ENCODE peak calls at places on chromosomes 6 and 20, in seven cellular contexts. O is stomach, E is GM23338, N is upper lobe of left lung, Z is H1, X is vagina, G is GM12878. F is an unnamed sample.
A peak's percentile ranks its signal among the peaks of the same experiment; 100 is the strongest.

GRCh38 chr20:35333606-35334005 is 41.4 kb upstream of the FAM83C start:
- DNase-seq in X (no peak), O (no peak), G (no peak), E (no peak), N (no peak), Z (no peak), F (no peak)

GRCh38 chr20:33773412-33774089 is 37.6 kb upstream of the CHMP4B start:
- DNase-seq in N (no peak), E (no peak), G (peak; percentile 85), O (no peak), Z (no peak), X (no peak), F (no peak)

GRCh38 chr6:34709386-34709785 is 12.8 kb upstream of the ILRUN start:
- DNase-seq in N (peak; percentile 26), O (peak; percentile 82), G (no peak), X (no peak), E (no peak), Z (no peak), F (peak; percentile 20)

GRCh38 chr20:31870703-31871601 is 518 bp downstream of the TTLL9 start:
- DNase-seq in X (no peak), E (peak; percentile 53), G (no peak), Z (peak; percentile 48), O (peak; percentile 35), N (no peak), F (peak; percentile 30)

GRCh38 chr6:129592516-129593232 is 117.3 kb downstream of the ARHGAP18 start:
- DNase-seq in O (no peak), X (no peak), G (no peak), Z (no peak), N (no peak), E (no peak), F (no peak)

GRCh38 chr6:89310929-89311328 is 4.2 kb downstream of the GABRR2 start:
- DNase-seq in O (no peak), Z (no peak), X (no peak), G (no peak), N (no peak), E (no peak), F (no peak)

GRCh38 chr6:18585032-18585573 is 198.0 kb downstream of the RNF144B start:
- DNase-seq in Z (no peak), X (no peak), N (peak; percentile 67), E (no peak), O (no peak), G (no peak), F (peak; percentile 60)

GRCh38 chr6:97669191-97669651 is 386.2 kb upstream of the MMS22L start:
- DNase-seq in Z (peak; percentile 47), E (peak; percentile 47), X (no peak), N (no peak), O (no peak), G (peak; percentile 74), F (no peak)

GRCh38 chr6:1747531-1747930 is 137.8 kb downstream of the FOXC1 start:
- DNase-seq in G (no peak), O (no peak), N (no peak), X (no peak), Z (no peak), E (no peak), F (no peak)

GRCh38 chr6:13548500-13549210 is 25.7 kb upstream of the SIRT5 start:
- DNase-seq in N (no peak), O (no peak), G (no peak), X (no peak), Z (no peak), E (peak; percentile 52), F (no peak)

GRCh38 chr20:58875541-58876134 is 23.1 kb downstream of the GNAS start:
- DNase-seq in E (no peak), N (no peak), Z (no peak), G (no peak), X (peak; percentile 42), O (no peak), F (no peak)

GRCh38 chr20:20227013-20227571 is 140.8 kb upstream of the INSM1 start:
- DNase-seq in O (no peak), G (no peak), X (no peak), E (no peak), N (no peak), Z (no peak), F (no peak)

GRCh38 chr6:759729-760128 is 66.8 kb upstream of the EXOC2 start:
- DNase-seq in N (no peak), O (no peak), G (no peak), E (no peak), Z (no peak), X (no peak), F (no peak)

GRCh38 chr6:88220493-88220892 is 54.3 kb upstream of the CNR1 start:
- DNase-seq in X (no peak), O (no peak), N (no peak), Z (no peak), G (no peak), E (peak; percentile 60), F (no peak)

GRCh38 chr6:1485678-1486077 is 96.3 kb downstream of the FOXF2 start:
- DNase-seq in X (no peak), G (no peak), E (no peak), N (no peak), Z (no peak), O (no peak), F (no peak)

GRCh38 chr6:20542927-20543602 is 8.8 kb downstream of the CDKAL1 start:
- DNase-seq in Z (no peak), O (no peak), X (no peak), G (peak; percentile 85), E (no peak), N (no peak), F (no peak)

GRCh38 chr6:15606347-15606746 is 56.5 kb downstream of the DTNBP1 start:
- DNase-seq in Z (no peak), X (no peak), N (no peak), G (no peak), E (no peak), O (no peak), F (no peak)

GRCh38 chr20:371755-372542 is 8.6 kb upstream of the TRIB3 start:
- DNase-seq in X (no peak), N (peak; percentile 97), G (no peak), Z (no peak), O (peak; percentile 71), E (no peak), F (peak; percentile 59)

GRCh38 chr6:18155273-18155863 is at the start of gene KDM1B:
- DNase-seq in N (no peak), G (peak; percentile 86), E (peak; percentile 99), O (peak; percentile 99), X (no peak), Z (no peak), F (peak; percentile 99)

GRCh38 chr6:165574770-165575549 is 88.1 kb downstream of the PDE10A start:
- DNase-seq in O (no peak), N (no peak), G (no peak), X (no peak), E (no peak), Z (no peak), F (no peak)

DNA sequence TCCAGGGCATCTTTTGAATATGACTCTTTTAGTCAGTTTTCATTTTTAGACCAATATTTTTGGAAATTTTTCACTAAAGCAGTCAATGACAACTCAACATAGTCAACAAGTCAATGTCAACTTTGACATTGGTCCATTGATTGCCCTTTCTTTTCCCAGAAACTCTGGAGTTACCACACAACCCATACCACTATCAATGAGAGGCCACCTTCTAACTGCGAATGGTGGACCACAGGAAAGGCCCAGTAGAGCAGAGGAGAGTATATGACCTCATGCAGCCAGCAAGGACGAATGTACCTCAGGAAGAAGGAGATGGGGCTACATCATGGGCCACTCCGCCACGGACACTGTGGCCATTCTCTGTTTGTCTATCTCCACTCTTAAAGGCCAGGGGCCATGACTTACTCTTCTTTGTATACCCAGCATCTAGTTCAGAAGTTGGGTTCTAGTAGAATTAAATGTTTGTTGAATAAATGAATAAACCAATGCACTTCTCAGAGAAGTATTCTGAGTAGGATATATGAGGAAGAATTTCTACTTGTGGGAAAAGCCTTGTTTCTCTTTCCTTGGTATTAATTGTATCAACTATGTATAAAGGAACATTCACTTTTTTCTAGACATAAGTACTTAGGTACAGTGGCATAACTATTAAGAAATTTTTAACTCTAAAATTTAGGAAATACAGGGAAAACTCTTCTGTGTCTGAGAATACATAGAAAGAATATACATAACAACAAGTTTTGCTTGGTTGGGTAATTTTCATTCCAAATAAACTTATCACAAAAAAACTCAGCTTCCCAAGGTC is 562 bp upstream of the SMLR1 start:
- DNase-seq in Z (no peak), E (no peak), G (no peak), N (no peak), X (no peak), O (no peak), F (no peak)
- H3K27ac ChIP-seq in Z (no peak overlapping the region), E (no peak overlapping the region), G (no peak overlapping the region), N (no peak overlapping the region), X (no peak overlapping the region), O (no peak overlapping the region), F (no peak overlapping the region)

GRCh38 chr20:4026093-4026601 is 10.8 kb upstream of the RNF24 start:
- DNase-seq in N (no peak), E (peak; percentile 62), G (no peak), X (no peak), O (no peak), Z (peak; percentile 46), F (no peak)
- TF ChIP-seq POLR2AphosphoS5 in N (no peak), E (no peak), G (no peak), X (no peak), O (no peak), Z (no peak), F (no peak)

DNA sequence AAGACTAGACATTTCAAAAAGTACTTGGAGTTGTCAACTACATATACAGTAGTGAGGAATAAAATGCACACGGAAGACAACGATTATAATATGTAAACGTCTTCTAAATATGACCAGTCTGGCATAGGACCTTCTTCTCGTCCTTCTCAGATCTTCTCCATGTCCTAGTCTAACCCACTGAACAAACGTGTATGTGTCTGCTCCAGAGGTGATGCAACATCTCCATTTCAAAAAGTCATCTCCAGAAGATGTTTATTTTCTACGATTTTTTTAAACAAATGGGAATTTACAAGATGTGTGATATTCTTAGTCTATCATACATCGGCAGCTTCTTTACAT is 89.9 kb downstream of the GPX5 start:
- DNase-seq in Z (no peak), G (no peak), N (no peak), X (no peak), E (no peak), O (no peak), F (no peak)
- H3K27ac ChIP-seq in Z (no peak overlapping the region), G (no peak overlapping the region), N (no peak overlapping the region), X (no peak overlapping the region), E (no peak overlapping the region), O (no peak overlapping the region), F (no peak overlapping the region)

GRCh38 chr6:134020543-134020942 is 31.9 kb downstream of the SLC2A12 start:
- DNase-seq in G (no peak), N (no peak), O (no peak), E (no peak), X (no peak), Z (no peak), F (no peak)

GRCh38 chr6:134014588-134015137 is 37.8 kb downstream of the SLC2A12 start:
- DNase-seq in Z (no peak), X (no peak), G (no peak), N (no peak), O (no peak), E (no peak), F (no peak)

GRCh38 chr6:134015719-134016557 is 36.5 kb downstream of the SLC2A12 start:
- DNase-seq in Z (no peak), E (no peak), G (no peak), O (no peak), X (no peak), N (no peak), F (no peak)

GRCh38 chr6:134020071-134020470 is 32.4 kb downstream of the SLC2A12 start:
- DNase-seq in X (no peak), E (no peak), Z (no peak), O (no peak), N (no peak), G (no peak), F (no peak)

DNA sequence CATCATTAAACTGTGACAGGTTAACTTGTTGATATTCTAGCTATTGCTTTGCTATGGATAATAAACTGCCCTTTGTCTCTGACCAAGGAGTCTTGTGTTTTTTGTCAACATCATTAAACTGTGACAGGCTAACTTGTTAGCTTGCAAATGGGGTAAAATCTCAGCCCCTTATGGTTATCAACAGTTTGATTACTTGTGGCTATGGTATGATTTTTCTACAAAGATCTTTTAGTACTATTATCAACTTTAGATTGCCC is 35.9 kb downstream of the SLC2A12 start:
- DNase-seq in E (no peak), G (no peak), Z (no peak), O (no peak), X (no peak), N (no peak), F (no peak)
- TF ChIP-seq POLR2AphosphoS5 in E (no peak), G (no peak), Z (no peak), O (no peak), X (no peak), N (no peak), F (no peak)